ENCODE peak calls at places on chromosomes 6 and 20, in eight cellular contexts. One of them, this sample, is unnamed.

GRCh38 chr6:53189554-53189953 is 40.9 kb upstream of the GCM1 start:
- DNase-seq in CD14-positive monocyte: no peak
- DNase-seq in right atrium auricular region: no peak
- DNase-seq in OCI-LY7: no peak
- DNase-seq in coronary artery: no peak
- DNase-seq in nephron progenitor cell: no peak
- DNase-seq in A549: no peak
- DNase-seq in IMR-90: peak
- DNase-seq in this sample: peak

GRCh38 chr6:126625019-126625418 is 285.1 kb downstream of the CENPW start:
- DNase-seq in CD14-positive monocyte: no peak
- DNase-seq in right atrium auricular region: no peak
- DNase-seq in OCI-LY7: no peak
- DNase-seq in coronary artery: no peak
- DNase-seq in nephron progenitor cell: peak
- DNase-seq in A549: peak
- DNase-seq in IMR-90: peak
- DNase-seq in this sample: peak

GRCh38 chr6:110075406-110075805 is 97.3 kb downstream of the GPR6 start:
- DNase-seq in CD14-positive monocyte: no peak
- DNase-seq in right atrium auricular region: no peak
- DNase-seq in OCI-LY7: no peak
- DNase-seq in coronary artery: no peak
- DNase-seq in nephron progenitor cell: no peak
- DNase-seq in A549: no peak
- DNase-seq in IMR-90: no peak
- DNase-seq in this sample: no peak

GRCh38 chr20:41308290-41308691 is 9.2 kb downstream of the ZHX3 start:
- DNase-seq in CD14-positive monocyte: no peak
- DNase-seq in right atrium auricular region: no peak
- DNase-seq in OCI-LY7: no peak
- DNase-seq in coronary artery: no peak
- DNase-seq in nephron progenitor cell: no peak
- DNase-seq in A549: no peak
- DNase-seq in IMR-90: peak
- DNase-seq in this sample: peak

GRCh38 chr6:17045581-17046322 is 56.1 kb upstream of the STMND1 start:
- DNase-seq in CD14-positive monocyte: no peak
- DNase-seq in right atrium auricular region: no peak
- DNase-seq in OCI-LY7: no peak
- DNase-seq in coronary artery: no peak
- DNase-seq in nephron progenitor cell: no peak
- DNase-seq in A549: no peak
- DNase-seq in IMR-90: peak
- DNase-seq in this sample: peak

GRCh38 chr6:579339-579738 is 77.6 kb downstream of the HUS1B start:
- DNase-seq in CD14-positive monocyte: no peak
- DNase-seq in right atrium auricular region: no peak
- DNase-seq in OCI-LY7: peak
- DNase-seq in coronary artery: no peak
- DNase-seq in nephron progenitor cell: no peak
- DNase-seq in A549: peak
- DNase-seq in IMR-90: peak
- DNase-seq in this sample: peak

GRCh38 chr20:46226602-46227001 is 81.7 kb downstream of the CDH22 start:
- DNase-seq in CD14-positive monocyte: no peak
- DNase-seq in right atrium auricular region: no peak
- DNase-seq in OCI-LY7: no peak
- DNase-seq in coronary artery: no peak
- DNase-seq in nephron progenitor cell: no peak
- DNase-seq in A549: peak
- DNase-seq in IMR-90: peak
- DNase-seq in this sample: peak

GRCh38 chr6:25016311-25016710 is 80.6 kb upstream of the RIPOR2 start:
- DNase-seq in CD14-positive monocyte: no peak
- DNase-seq in right atrium auricular region: no peak
- DNase-seq in OCI-LY7: no peak
- DNase-seq in coronary artery: no peak
- DNase-seq in nephron progenitor cell: no peak
- DNase-seq in A549: no peak
- DNase-seq in IMR-90: no peak
- DNase-seq in this sample: peak

GRCh38 chr6:126198581-126198980 is 141.3 kb upstream of the CENPW start:
- DNase-seq in CD14-positive monocyte: no peak
- DNase-seq in right atrium auricular region: no peak
- DNase-seq in OCI-LY7: no peak
- DNase-seq in coronary artery: no peak
- DNase-seq in nephron progenitor cell: no peak
- DNase-seq in A549: no peak
- DNase-seq in IMR-90: no peak
- DNase-seq in this sample: no peak

GRCh38 chr6:27205375-27206278 is 41.9 kb upstream of the PRSS16 start:
- DNase-seq in CD14-positive monocyte: no peak
- DNase-seq in right atrium auricular region: no peak
- DNase-seq in OCI-LY7: no peak
- DNase-seq in coronary artery: no peak
- DNase-seq in nephron progenitor cell: peak
- DNase-seq in A549: no peak
- DNase-seq in IMR-90: peak
- DNase-seq in this sample: no peak

GRCh38 chr6:169659820-169660610 is 41.8 kb downstream of the WDR27 start:
- DNase-seq in CD14-positive monocyte: no peak
- DNase-seq in right atrium auricular region: no peak
- DNase-seq in OCI-LY7: no peak
- DNase-seq in coronary artery: no peak
- DNase-seq in nephron progenitor cell: no peak
- DNase-seq in A549: no peak
- DNase-seq in IMR-90: no peak
- DNase-seq in this sample: no peak

GRCh38 chr6:104537185-104537584 is 322.5 kb downstream of the HACE1 start:
- DNase-seq in CD14-positive monocyte: no peak
- DNase-seq in right atrium auricular region: no peak
- DNase-seq in OCI-LY7: no peak
- DNase-seq in coronary artery: no peak
- DNase-seq in nephron progenitor cell: no peak
- DNase-seq in A549: no peak
- DNase-seq in IMR-90: peak
- DNase-seq in this sample: peak

GRCh38 chr6:134117409-134117808 is 65.0 kb upstream of the SLC2A12 start:
- DNase-seq in CD14-positive monocyte: no peak
- DNase-seq in right atrium auricular region: no peak
- DNase-seq in OCI-LY7: no peak
- DNase-seq in coronary artery: no peak
- DNase-seq in nephron progenitor cell: no peak
- DNase-seq in A549: no peak
- DNase-seq in IMR-90: peak
- DNase-seq in this sample: peak

GRCh38 chr6:134814076-134814709 is 135.7 kb downstream of the ALDH8A1 start:
- DNase-seq in CD14-positive monocyte: no peak
- DNase-seq in right atrium auricular region: no peak
- DNase-seq in OCI-LY7: no peak
- DNase-seq in coronary artery: no peak
- DNase-seq in nephron progenitor cell: no peak
- DNase-seq in A549: peak
- DNase-seq in IMR-90: peak
- DNase-seq in this sample: peak

GRCh38 chr6:148231572-148231971 is 111.1 kb upstream of the SASH1 start:
- DNase-seq in CD14-positive monocyte: no peak
- DNase-seq in right atrium auricular region: no peak
- DNase-seq in OCI-LY7: no peak
- DNase-seq in coronary artery: no peak
- DNase-seq in nephron progenitor cell: no peak
- DNase-seq in A549: peak
- DNase-seq in IMR-90: peak
- DNase-seq in this sample: peak

GRCh38 chr6:87251725-87252124 is 70.7 kb upstream of the SMIM8 start:
- DNase-seq in CD14-positive monocyte: no peak
- DNase-seq in right atrium auricular region: no peak
- DNase-seq in OCI-LY7: no peak
- DNase-seq in coronary artery: no peak
- DNase-seq in nephron progenitor cell: no peak
- DNase-seq in A549: no peak
- DNase-seq in IMR-90: no peak
- DNase-seq in this sample: no peak

GRCh38 chr6:40083141-40083920 is 149.1 kb upstream of the MOCS1 start:
- DNase-seq in CD14-positive monocyte: no peak
- DNase-seq in right atrium auricular region: no peak
- DNase-seq in OCI-LY7: no peak
- DNase-seq in coronary artery: no peak
- DNase-seq in nephron progenitor cell: no peak
- DNase-seq in A549: no peak
- DNase-seq in IMR-90: no peak
- DNase-seq in this sample: no peak

GRCh38 chr6:139134817-139135577 is at the start of gene HECA:
- DNase-seq in CD14-positive monocyte: peak
- DNase-seq in right atrium auricular region: peak
- DNase-seq in OCI-LY7: peak
- DNase-seq in coronary artery: peak
- DNase-seq in nephron progenitor cell: peak
- DNase-seq in A549: peak
- DNase-seq in IMR-90: peak
- DNase-seq in this sample: peak
- TF ChIP-seq CTCF in CD14-positive monocyte: no peak
- TF ChIP-seq CTCF in right atrium auricular region: no peak
- TF ChIP-seq CTCF in OCI-LY7: no peak
- TF ChIP-seq CTCF in coronary artery: no peak
- TF ChIP-seq CTCF in nephron progenitor cell: no peak
- TF ChIP-seq CTCF in A549: no peak
- TF ChIP-seq CTCF in IMR-90: no peak
- TF ChIP-seq CTCF in this sample: no peak

DNA sequence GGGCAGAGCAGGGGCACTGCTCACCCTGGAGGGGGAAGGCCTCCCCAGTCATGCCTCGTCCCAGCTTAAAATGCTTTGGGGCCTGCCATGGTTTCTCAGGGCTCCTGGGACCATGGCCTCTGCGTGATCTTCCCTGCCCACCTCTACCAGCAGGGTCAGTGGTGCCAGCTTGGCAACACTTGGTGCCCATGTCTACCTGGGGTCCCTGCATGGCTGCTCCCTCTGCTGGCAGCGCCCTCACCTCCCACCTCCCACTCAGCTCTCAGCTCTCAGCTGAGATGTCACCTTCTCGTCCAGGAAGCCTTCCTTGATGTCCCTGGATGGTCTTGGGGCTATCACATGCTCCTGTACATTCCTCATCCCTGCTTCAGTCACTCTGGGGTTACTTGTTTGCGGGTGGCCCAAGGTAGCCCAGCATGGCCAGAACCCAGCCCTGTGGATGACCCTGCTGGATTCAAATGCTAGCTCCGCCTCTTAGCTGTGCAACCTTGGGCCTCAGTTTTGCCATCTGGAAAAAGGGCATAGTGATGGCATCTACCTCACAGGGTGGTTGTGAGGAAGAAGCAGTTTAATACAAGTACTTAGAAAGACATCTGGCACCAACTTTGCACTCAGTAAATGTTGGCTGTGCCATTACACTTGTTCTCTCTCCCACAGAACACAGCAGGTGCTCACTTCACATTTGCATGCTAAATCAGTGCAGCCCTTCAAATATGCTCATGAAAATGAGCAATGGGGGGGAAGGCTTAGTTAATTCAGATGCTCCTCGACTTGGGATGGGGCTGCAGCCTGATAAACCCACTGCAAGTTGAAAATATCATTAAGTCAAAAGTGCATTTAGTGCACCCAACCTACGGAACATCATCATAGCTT is 53.5 kb upstream of the PTPN1 start:
- DNase-seq in CD14-positive monocyte: no peak
- DNase-seq in right atrium auricular region: no peak
- DNase-seq in OCI-LY7: peak
- DNase-seq in coronary artery: no peak
- DNase-seq in nephron progenitor cell: no peak
- DNase-seq in A549: no peak
- DNase-seq in IMR-90: no peak
- DNase-seq in this sample: no peak
- TF ChIP-seq CTCF in CD14-positive monocyte: no peak
- TF ChIP-seq CTCF in right atrium auricular region: no peak
- TF ChIP-seq CTCF in OCI-LY7: peak
- TF ChIP-seq CTCF in coronary artery: no peak
- TF ChIP-seq CTCF in nephron progenitor cell: no peak
- TF ChIP-seq CTCF in A549: no peak
- TF ChIP-seq CTCF in IMR-90: no peak
- TF ChIP-seq CTCF in this sample: peak

DNA sequence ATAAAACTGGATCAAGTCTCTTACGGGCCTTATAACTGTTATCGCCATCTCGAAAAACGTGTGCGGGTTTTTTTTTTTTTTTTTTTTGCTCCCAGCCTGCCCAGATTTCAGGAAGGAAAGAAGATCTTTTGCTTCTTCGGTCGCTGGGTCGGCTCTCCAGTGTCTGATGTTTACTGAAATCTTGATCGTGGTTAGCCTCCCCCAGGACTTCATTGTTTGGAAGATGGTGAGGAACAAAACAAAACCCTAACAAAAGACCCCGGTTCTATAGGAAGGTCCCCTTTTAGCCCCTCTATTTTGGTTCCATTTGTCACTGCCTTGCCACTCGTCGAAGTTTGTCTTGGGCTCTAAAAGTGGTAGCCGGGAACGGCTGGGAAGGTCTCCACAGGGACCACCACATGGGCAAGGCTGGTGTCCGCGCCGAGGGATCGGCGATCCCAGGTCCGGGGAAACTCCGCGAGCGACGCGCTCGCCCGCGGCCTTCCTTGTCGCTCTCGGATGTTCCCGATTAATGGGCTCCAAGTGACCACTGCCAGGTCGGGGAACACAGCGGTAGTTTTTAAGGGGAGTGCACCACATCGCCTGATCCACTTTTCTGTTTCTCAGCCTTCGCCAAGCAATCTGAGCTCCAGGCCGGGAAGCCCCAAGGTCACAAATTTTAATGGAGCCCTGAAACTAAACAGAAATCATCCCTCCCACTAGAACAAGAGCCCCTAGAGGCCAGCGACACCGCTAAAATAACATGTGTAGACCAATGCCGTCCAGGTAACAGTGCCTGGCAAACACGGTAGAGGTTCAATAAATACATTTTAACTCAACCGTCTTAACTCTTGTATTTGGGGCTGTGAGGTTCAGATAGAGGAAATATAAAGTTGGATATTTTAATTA is 27.0 kb downstream of the TRIM27 start:
- DNase-seq in CD14-positive monocyte: peak
- DNase-seq in right atrium auricular region: peak
- DNase-seq in OCI-LY7: peak
- DNase-seq in coronary artery: peak
- DNase-seq in nephron progenitor cell: peak
- DNase-seq in A549: peak
- DNase-seq in IMR-90: peak
- DNase-seq in this sample: peak
- TF ChIP-seq CTCF in CD14-positive monocyte: peak
- TF ChIP-seq CTCF in right atrium auricular region: no peak
- TF ChIP-seq CTCF in OCI-LY7: peak
- TF ChIP-seq CTCF in coronary artery: no peak
- TF ChIP-seq CTCF in nephron progenitor cell: no peak
- TF ChIP-seq CTCF in A549: peak
- TF ChIP-seq CTCF in IMR-90: no peak
- TF ChIP-seq CTCF in this sample: peak

DNA sequence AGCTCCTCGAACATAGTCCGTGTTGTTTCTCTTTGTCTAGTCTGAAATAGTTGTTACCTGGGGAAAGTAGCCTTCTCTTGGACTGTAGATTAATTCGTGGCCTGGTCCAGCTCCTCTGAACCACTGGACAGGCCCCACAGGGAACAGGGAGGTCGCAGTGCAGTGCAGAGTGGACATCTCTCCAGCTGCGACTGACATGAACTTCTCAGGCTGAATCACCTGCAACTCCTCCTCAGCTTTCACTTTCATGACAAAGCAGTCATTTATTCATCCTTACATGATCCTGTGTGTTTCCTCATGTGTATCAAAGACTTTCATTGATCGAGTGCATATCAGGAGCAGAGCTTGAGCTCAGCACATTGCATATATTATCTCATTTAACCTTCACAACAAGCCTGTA is 19.1 kb upstream of the SIRPG start:
- DNase-seq in CD14-positive monocyte: no peak
- DNase-seq in right atrium auricular region: no peak
- DNase-seq in OCI-LY7: no peak
- DNase-seq in coronary artery: no peak
- DNase-seq in nephron progenitor cell: no peak
- DNase-seq in A549: no peak
- DNase-seq in IMR-90: no peak
- DNase-seq in this sample: no peak
- TF ChIP-seq CTCF in CD14-positive monocyte: no peak
- TF ChIP-seq CTCF in right atrium auricular region: no peak
- TF ChIP-seq CTCF in OCI-LY7: no peak
- TF ChIP-seq CTCF in coronary artery: no peak
- TF ChIP-seq CTCF in nephron progenitor cell: no peak
- TF ChIP-seq CTCF in A549: no peak
- TF ChIP-seq CTCF in IMR-90: no peak
- TF ChIP-seq CTCF in this sample: no peak

This sample was measured in HFFc6.